ENCODE peak calls at places on chromosomes 13 and 19, in seven cellular contexts. Q is HCT116, F is SK-N-SH, K is H1, O is HepG2, Y is GM12878, N is K562. P is an unnamed sample.

GRCh38 chr13:30832845-30833332 is 73.2 kb upstream of the MEDAG start:
- DNase-seq in Q (peak), F (peak), K (no peak), O (peak), Y (no peak), N (peak), P (no peak)

GRCh38 chr13:40653558-40654318 is 12.7 kb downstream of the FOXO1 start:
- DNase-seq in Q (no peak), F (no peak), K (no peak), O (no peak), Y (no peak), N (no peak), P (no peak)

GRCh38 chr13:99657848-99658265 is 156.6 kb downstream of the TM9SF2 start:
- DNase-seq in Q (no peak), F (peak), K (peak), O (no peak), Y (no peak), N (no peak), P (no peak)

GRCh38 chr19:33606556-33606955 is 15.2 kb upstream of the CHST8 start:
- DNase-seq in Q (no peak), F (no peak), K (no peak), O (no peak), Y (no peak), N (no peak), P (no peak)

GRCh38 chr19:31975461-31975860 is 369.9 kb upstream of the ZNF507 start:
- DNase-seq in Q (no peak), F (no peak), K (no peak), O (no peak), Y (no peak), N (no peak), P (no peak)

GRCh38 chr19:39915848-39916215 is 18.6 kb downstream of the FCGBP start:
- DNase-seq in Q (no peak), F (no peak), K (no peak), O (no peak), Y (no peak), N (no peak), P (no peak)

GRCh38 chr13:37068962-37069361 is 9.5 kb upstream of the SUPT20H start:
- DNase-seq in Q (peak), F (peak), K (no peak), O (no peak), Y (no peak), N (no peak), P (peak)

GRCh38 chr19:55433292-55433691 is 9.8 kb downstream of the SHISA7 start:
- DNase-seq in Q (no peak), F (no peak), K (no peak), O (no peak), Y (no peak), N (no peak), P (no peak)

GRCh38 chr19:33795370-33796163 is 1.1 kb upstream of the KCTD15 start:
- DNase-seq in Q (no peak), F (peak), K (peak), O (peak), Y (no peak), N (peak), P (peak)

GRCh38 chr13:62207388-62207787 is 791.7 kb upstream of the PCDH20 start:
- DNase-seq in Q (no peak), F (no peak), K (no peak), O (no peak), Y (no peak), N (no peak), P (no peak)

GRCh38 chr19:6997679-6998445 is 23.4 kb downstream of the MBD3L2B start:
- DNase-seq in Q (no peak), F (no peak), K (no peak), O (no peak), Y (no peak), N (no peak), P (no peak)

GRCh38 chr19:6718741-6719539 is 1.5 kb downstream of the C3 start:
- DNase-seq in Q (peak), F (peak), K (no peak), O (peak), Y (no peak), N (peak), P (peak)

GRCh38 chr13:74920361-74920760 is 561.6 kb downstream of the TBC1D4 start:
- DNase-seq in Q (no peak), F (no peak), K (no peak), O (no peak), Y (no peak), N (peak), P (no peak)

GRCh38 chr13:111479412-111479811 is 159.0 kb downstream of the TEX29 start:
- DNase-seq in Q (no peak), F (no peak), K (peak), O (no peak), Y (no peak), N (no peak), P (no peak)

GRCh38 chr19:3096267-3096901 is 2.2 kb downstream of the GNA11 start:
- DNase-seq in Q (no peak), F (no peak), K (no peak), O (no peak), Y (no peak), N (no peak), P (no peak)

GRCh38 chr13:27425151-27425917 is 915 bp downstream of the GTF3A start:
- DNase-seq in Q (no peak), F (no peak), K (peak), O (no peak), Y (no peak), N (no peak), P (peak)

GRCh38 chr13:20609145-20609544 is 42.2 kb downstream of the IFT88 start:
- DNase-seq in Q (no peak), F (no peak), K (no peak), O (no peak), Y (no peak), N (no peak), P (no peak)

GRCh38 chr13:105921711-105922110 is 613.8 kb downstream of the EFNB2 start:
- DNase-seq in Q (no peak), F (no peak), K (no peak), O (no peak), Y (no peak), N (no peak), P (no peak)

GRCh38 chr19:13846533-13847032 is 30.4 kb upstream of the NANOS3 start:
- DNase-seq in Q (peak), F (peak), K (peak), O (peak), Y (peak), N (peak), P (no peak)

GRCh38 chr19:33546656-33547055 is 25.1 kb upstream of the PEPD start:
- DNase-seq in Q (no peak), F (no peak), K (no peak), O (no peak), Y (no peak), N (no peak), P (no peak)

GRCh38 chr13:37715606-37716015 is 117.0 kb upstream of the POSTN start:
- DNase-seq in Q (no peak), F (no peak), K (no peak), O (no peak), Y (no peak), N (no peak), P (no peak)

GRCh38 chr19:43532571-43532961 is 422 bp upstream of the ZNF575 start:
- DNase-seq in Q (peak), F (peak), K (no peak), O (no peak), Y (no peak), N (no peak), P (no peak)

GRCh38 chr19:44644391-44645016 is 794 bp downstream of the PVR start:
- DNase-seq in Q (no peak), F (peak), K (peak), O (peak), Y (no peak), N (peak), P (peak)

GRCh38 chr13:99357149-99357596 is 50.0 kb upstream of the GPR183 start:
- DNase-seq in Q (no peak), F (no peak), K (peak), O (no peak), Y (peak), N (peak), P (no peak)

GRCh38 chr13:99320693-99321481 is 13.7 kb upstream of the GPR183 start:
- DNase-seq in Q (peak), F (no peak), K (no peak), O (no peak), Y (no peak), N (no peak), P (no peak)

GRCh38 chr13:43348397-43348796 is 325.0 kb downstream of the DNAJC15 start:
- DNase-seq in Q (no peak), F (no peak), K (no peak), O (no peak), Y (no peak), N (no peak), P (no peak)

GRCh38 chr19:9306443-9306842 is 3.2 kb downstream of the ZNF699 start:
- DNase-seq in Q (no peak), F (no peak), K (no peak), O (no peak), Y (no peak), N (no peak), P (no peak)

GRCh38 chr19:38831142-38831605 is 420 bp downstream of the ECH1 start:
- DNase-seq in Q (no peak), F (peak), K (no peak), O (peak), Y (no peak), N (no peak), P (peak)

GRCh38 chr19:7366701-7367420 is 18.1 kb downstream of the ARHGEF18 start:
- DNase-seq in Q (peak), F (no peak), K (no peak), O (peak), Y (no peak), N (peak), P (no peak)

GRCh38 chr13:31044658-31045620 is 112.5 kb downstream of the TEX26 start:
- DNase-seq in Q (peak), F (no peak), K (no peak), O (no peak), Y (peak), N (no peak), P (no peak)

GRCh38 chr19:39038098-39038497 is 5.7 kb upstream of the FBXO27 start:
- DNase-seq in Q (peak), F (peak), K (peak), O (peak), Y (no peak), N (peak), P (peak)

GRCh38 chr19:12564016-12564664 is 12.9 kb upstream of the ZNF564 start:
- DNase-seq in Q (peak), F (peak), K (peak), O (peak), Y (peak), N (peak), P (peak)

GRCh38 chr13:92717857-92718256 is 508.8 kb upstream of the GPC6 start:
- DNase-seq in Q (no peak), F (no peak), K (no peak), O (no peak), Y (no peak), N (no peak), P (no peak)

GRCh38 chr19:39409886-39410619 is 2.4 kb upstream of the PLEKHG2 start:
- DNase-seq in Q (peak), F (peak), K (peak), O (peak), Y (no peak), N (peak), P (no peak)

GRCh38 chr19:55080915-55081772 is 5.5 kb downstream of the EPS8L1 start:
- DNase-seq in Q (peak), F (peak), K (peak), O (peak), Y (peak), N (peak), P (no peak)

GRCh38 chr13:98097749-98098148 is 45.1 kb upstream of the FARP1 start:
- DNase-seq in Q (no peak), F (no peak), K (no peak), O (no peak), Y (no peak), N (no peak), P (no peak)

DNA sequence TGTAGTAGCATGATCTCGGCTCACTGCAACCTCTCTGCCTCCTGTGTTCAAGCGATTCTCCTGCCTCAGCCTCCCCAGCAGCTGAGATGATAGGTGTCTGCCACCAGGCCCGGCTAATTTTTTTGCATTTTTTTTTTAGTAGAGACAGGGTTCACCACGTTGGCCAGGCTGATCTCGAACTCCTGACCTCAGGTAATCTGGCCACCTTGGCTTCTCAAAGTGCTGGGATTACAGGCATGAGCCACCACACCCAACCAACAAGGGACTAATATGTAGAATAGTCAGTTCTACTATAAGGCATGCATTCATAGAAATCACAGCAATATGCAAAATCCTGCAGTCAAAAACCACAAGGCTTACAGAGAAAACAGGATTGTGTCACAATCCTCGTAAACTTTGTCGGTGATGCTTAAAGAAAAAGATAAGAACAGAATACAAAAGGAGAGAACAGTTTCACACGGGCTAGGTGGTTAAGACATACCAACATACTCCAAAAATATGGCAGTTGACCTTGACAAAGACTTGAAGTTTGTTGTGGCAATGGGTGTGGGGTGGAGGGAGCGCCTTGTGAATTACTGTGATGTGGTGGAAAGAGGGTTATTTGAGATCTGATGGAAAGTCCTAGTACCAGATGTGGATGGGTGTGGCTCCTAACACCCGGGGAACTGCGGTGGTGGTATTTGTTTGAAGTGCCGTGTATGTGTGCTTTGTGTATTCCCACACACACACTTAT is 12.5 kb downstream of the NOSIP start:
- DNase-seq in Q (no peak), F (no peak), K (no peak), O (no peak), Y (no peak), N (peak), P (no peak)
- TF ChIP-seq JUND in Q (no peak), F (no peak), K (no peak), O (no peak), Y (no peak), N (no peak), P (no peak)

DNA sequence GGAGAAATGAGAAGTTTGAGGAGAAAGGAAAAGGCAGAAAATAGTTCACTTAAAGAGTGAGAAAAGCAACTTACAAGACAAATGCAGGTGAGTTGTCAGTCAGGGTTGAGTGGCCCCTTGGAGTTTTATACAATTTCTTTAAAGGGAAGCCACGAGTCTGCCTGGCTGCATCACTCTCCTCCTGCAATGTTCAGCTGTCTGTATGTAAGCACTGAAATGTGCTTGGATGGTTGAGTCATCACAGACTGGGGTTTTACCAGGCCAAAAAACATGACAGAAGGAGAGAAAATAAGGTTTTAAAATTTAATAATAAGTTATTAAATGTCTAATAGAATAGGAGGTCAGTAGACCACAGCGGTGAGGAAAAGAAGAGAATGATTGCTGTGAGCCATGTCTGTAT is 51.0 kb upstream of the FGF14 start:
- DNase-seq in Q (no peak), F (no peak), K (no peak), O (no peak), Y (no peak), N (no peak), P (no peak)
- TF ChIP-seq JUND in Q (no peak), F (no peak), K (no peak), O (no peak), Y (no peak), N (no peak), P (no peak)

DNA sequence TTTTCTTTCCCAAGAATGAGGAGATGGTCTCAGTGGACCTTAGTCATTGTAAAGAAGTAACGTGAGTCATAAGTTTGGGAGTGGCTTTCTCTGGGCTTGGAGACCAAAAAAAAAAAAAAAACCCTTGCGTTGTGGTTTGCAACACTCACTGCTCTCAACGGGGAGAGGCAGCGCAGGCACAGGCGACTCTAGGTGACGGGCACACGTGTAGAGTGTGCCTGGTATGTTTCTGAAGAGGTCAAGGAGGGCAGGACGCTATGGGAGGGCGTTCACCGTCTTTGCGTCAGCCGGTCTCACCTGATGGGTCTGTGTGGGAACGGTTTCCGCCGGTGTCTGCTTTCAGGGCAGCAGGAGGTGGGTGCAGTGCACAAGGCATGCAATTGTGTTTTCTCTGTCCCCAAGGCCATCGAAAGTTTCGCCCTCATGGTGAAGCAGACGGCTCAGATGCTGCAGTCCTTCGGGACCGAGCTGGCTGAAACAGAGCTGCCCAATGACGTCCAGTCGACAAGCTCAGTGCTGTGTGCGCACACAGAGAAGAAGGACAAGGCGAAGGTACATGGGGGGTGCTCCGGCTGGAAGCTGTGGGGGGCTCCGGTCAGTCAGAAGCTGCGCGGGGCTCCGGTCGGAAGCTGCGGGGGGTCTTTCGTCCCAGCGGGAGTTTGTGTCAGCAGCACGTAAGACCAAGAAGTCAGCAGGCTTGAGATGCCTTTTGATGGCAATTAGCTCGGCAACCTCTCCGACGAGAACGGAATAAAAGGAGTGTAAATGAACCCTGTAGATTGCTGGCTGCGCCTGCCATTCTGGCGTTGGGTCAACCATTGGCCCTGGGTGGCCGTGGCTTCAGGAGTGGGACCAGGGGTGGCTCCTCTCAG is 40.8 kb upstream of the F7 start:
- DNase-seq in Q (peak), F (no peak), K (no peak), O (no peak), Y (no peak), N (peak), P (no peak)
- TF ChIP-seq JUND in Q (no peak), F (no peak), K (no peak), O (no peak), Y (no peak), N (peak), P (no peak)

GRCh38 chr13:110161112-110161897 is 145.7 kb downstream of the COL4A1 start:
- DNase-seq in Q (no peak), F (peak), K (no peak), O (no peak), Y (no peak), N (no peak), P (no peak)
- TF ChIP-seq JUND in Q (no peak), F (no peak), K (no peak), O (no peak), Y (no peak), N (no peak), P (no peak)

DNA sequence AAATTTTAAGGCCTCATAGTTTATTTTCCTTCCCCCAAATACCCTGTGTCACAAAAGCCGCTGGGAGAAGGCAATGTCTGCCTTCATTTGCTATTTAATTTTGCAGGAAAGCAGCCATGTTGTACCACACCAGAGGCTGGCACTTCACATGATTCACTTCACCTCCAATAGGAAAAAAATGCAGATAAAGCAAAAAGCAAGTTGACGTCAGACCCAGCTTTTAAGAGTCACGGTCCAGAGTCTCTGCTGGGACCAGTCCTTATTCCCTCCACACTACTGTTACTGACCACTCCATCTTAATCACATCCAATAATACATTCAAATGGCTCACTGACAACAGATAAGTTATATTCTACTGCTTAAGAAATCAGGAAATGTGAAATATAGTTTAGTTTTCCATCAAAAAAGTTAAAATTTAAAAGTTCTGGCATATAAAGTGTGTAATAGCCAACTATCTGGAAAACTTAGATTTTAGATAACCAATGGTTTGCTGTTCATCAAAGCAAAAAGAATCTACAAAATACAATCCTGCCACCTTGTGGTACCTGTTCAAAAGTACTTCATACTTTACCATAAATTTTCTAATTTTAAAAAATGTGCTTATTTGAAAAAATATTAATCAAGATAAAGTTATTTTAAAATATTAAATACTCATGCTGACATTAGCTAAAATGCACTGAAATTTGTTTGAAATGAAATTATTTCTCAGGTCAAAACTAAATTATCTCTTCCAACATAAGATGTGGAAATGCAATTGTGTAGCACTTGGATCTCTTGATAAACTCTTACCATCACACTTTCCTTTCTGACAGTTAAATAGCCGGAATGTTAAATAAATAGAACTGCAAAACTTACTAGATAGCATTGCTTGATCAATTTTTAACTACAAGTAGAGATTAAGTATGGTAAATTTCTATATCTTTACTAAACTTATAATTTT is 97.3 kb downstream of the SERP2 start:
- DNase-seq in Q (peak), F (no peak), K (no peak), O (peak), Y (no peak), N (peak), P (no peak)
- TF ChIP-seq JUND in Q (no peak), F (no peak), K (no peak), O (no peak), Y (no peak), N (no peak), P (no peak)

GRCh38 chr19:40962460-40962961 is 28.6 kb upstream of the CYP2B6 start:
- DNase-seq in Q (no peak), F (no peak), K (no peak), O (peak), Y (no peak), N (no peak), P (peak)
- TF ChIP-seq JUND in Q (no peak), F (no peak), K (no peak), O (no peak), Y (no peak), N (no peak), P (peak)